ENCODE peak calls at places on chromosomes 4 and X, in five cellular contexts. K is psoas muscle, P is upper lobe of left lung, R is lung, T is heart left ventricle. N is an unnamed sample.

GRCh38 chrX:147917700-147918694 is 6.3 kb downstream of the FMR1 start:
- DNase-seq in R (no peak), P (no peak), T (no peak), K (no peak), N (no peak)

GRCh38 chr4:26252349-26252748 is 68.5 kb upstream of the RBPJ start:
- DNase-seq in R (no peak), T (no peak), K (no peak), P (no peak), N (no peak)

GRCh38 chrX:96971812-96972211 is 88.1 kb downstream of the RPA4 start:
- DNase-seq in T (no peak), R (no peak), K (no peak), P (no peak), N (no peak)

GRCh38 chr4:26175016-26175786 is 145.6 kb upstream of the RBPJ start:
- DNase-seq in K (no peak), P (no peak), T (no peak), R (no peak), N (no peak)

GRCh38 chrX:136204571-136204970 is 46.6 kb downstream of the MAP7D3 start:
- DNase-seq in R (peak), K (peak), T (no peak), P (no peak), N (peak)

GRCh38 chrX:9464435-9465371 is at the start of gene TBL1X:
- DNase-seq in R (peak), K (peak), P (peak), T (peak), N (peak)

GRCh38 chr4:152032722-152033131 is 271.9 kb upstream of the GATB start:
- DNase-seq in T (peak), P (no peak), R (no peak), K (no peak), N (no peak)

GRCh38 chr4:107243141-107243779 is 207.1 kb upstream of the DKK2 start:
- DNase-seq in T (no peak), R (no peak), K (no peak), P (no peak), N (no peak)

GRCh38 chr4:56863441-56864129 is 42.1 kb upstream of the SPINK2 start:
- DNase-seq in K (no peak), R (no peak), P (no peak), T (no peak), N (no peak)

GRCh38 chr4:147530723-147531122 is 49.8 kb downstream of the EDNRA start:
- DNase-seq in K (no peak), R (no peak), P (no peak), T (no peak), N (no peak)

GRCh38 chr4:163166041-163166579 is 580 bp downstream of the NAF1 start:
- DNase-seq in K (peak), R (peak), T (peak), P (peak), N (peak)

GRCh38 chrX:100673397-100673953 is 29.5 kb downstream of the SRPX2 start:
- DNase-seq in R (no peak), K (no peak), P (no peak), T (no peak), N (no peak)

GRCh38 chr4:25949166-25949748 is 35.2 kb downstream of the SMIM20 start:
- DNase-seq in T (no peak), R (no peak), P (no peak), K (no peak), N (no peak)

GRCh38 chr4:109302366-109303140 is at the start of gene COL25A1:
- DNase-seq in P (peak), R (peak), K (peak), T (peak), N (peak)

GRCh38 chrX:129496625-129497024 is 26.7 kb downstream of the SMARCA1 start:
- DNase-seq in R (no peak), P (no peak), T (no peak), K (no peak), N (no peak)

GRCh38 chrX:144801786-144802185 is 445.5 kb upstream of the SPANXN1 start:
- DNase-seq in R (no peak), K (no peak), T (no peak), P (no peak), N (no peak)

GRCh38 chr4:173424899-173425805 is 26.2 kb upstream of the SCRG1 start:
- DNase-seq in T (peak), K (no peak), P (no peak), R (no peak), N (no peak)

GRCh38 chrX:30312858-30313257 is 3.7 kb upstream of the NR0B1 start:
- DNase-seq in R (no peak), K (no peak), T (no peak), P (no peak), N (no peak)

GRCh38 chr4:152363086-152363485 is 172.8 kb downstream of the FBXW7 start:
- DNase-seq in K (no peak), T (no peak), R (no peak), P (no peak), N (no peak)

GRCh38 chr4:118751634-118752293 is 66.6 kb downstream of the METTL14 start:
- DNase-seq in K (no peak), R (no peak), P (no peak), T (no peak), N (no peak)

GRCh38 chrX:137401092-137401491 is 164.8 kb upstream of the ZIC3 start:
- DNase-seq in T (no peak), R (no peak), K (no peak), P (no peak), N (no peak)

GRCh38 chrX:150062292-150063137 is 124.2 kb upstream of the EOLA2 start:
- DNase-seq in R (no peak), K (peak), T (peak), P (peak), N (peak)

GRCh38 chr4:111839186-111839585 is 306.1 kb upstream of the FAM241A start:
- DNase-seq in R (no peak), K (no peak), P (no peak), T (no peak), N (no peak)

GRCh38 chr4:174757736-174758135 is 71.3 kb downstream of the GLRA3 start:
- DNase-seq in P (no peak), K (no peak), T (no peak), R (no peak), N (no peak)

GRCh38 chr4:187183351-187183750 is 459.7 kb upstream of the FAT1 start:
- DNase-seq in P (no peak), R (no peak), T (no peak), K (no peak), N (no peak)

GRCh38 chr4:110059556-110060191 is 138.7 kb downstream of the ELOVL6 start:
- DNase-seq in R (no peak), K (no peak), P (no peak), T (no peak), N (no peak)

GRCh38 chr4:18480928-18481327 is 459.4 kb upstream of the LCORL start:
- DNase-seq in P (no peak), T (no peak), K (no peak), R (no peak), N (no peak)

GRCh38 chr4:91838181-91838861 is 465.4 kb upstream of the GRID2 start:
- DNase-seq in T (no peak), K (no peak), R (no peak), P (no peak), N (no peak)

GRCh38 chr4:76485450-76485849 is 50.4 kb downstream of the SHROOM3 start:
- DNase-seq in R (no peak), K (no peak), P (no peak), T (no peak), N (no peak)

GRCh38 chrX:69079278-69079677 is 86.0 kb downstream of the PJA1 start:
- DNase-seq in R (no peak), P (no peak), K (no peak), T (no peak), N (no peak)

GRCh38 chr4:76429636-76430035 is 5.4 kb upstream of the SHROOM3 start:
- DNase-seq in P (no peak), K (no peak), R (no peak), T (no peak), N (no peak)

GRCh38 chr4:76607266-76607799 is 172.3 kb downstream of the SHROOM3 start:
- DNase-seq in T (no peak), R (no peak), K (no peak), P (no peak), N (no peak)

GRCh38 chr4:147863111-147863747 is 131.3 kb downstream of the ARHGAP10 start:
- DNase-seq in T (no peak), K (no peak), R (no peak), P (no peak), N (no peak)

GRCh38 chrX:9682456-9682855 is 83.2 kb downstream of the GPR143 start:
- DNase-seq in T (no peak), P (no peak), K (no peak), R (no peak), N (no peak)

GRCh38 chrX:107421337-107421736 is 28.1 kb upstream of the FRMPD3 start:
- DNase-seq in R (no peak), P (no peak), T (no peak), K (no peak), N (no peak)

GRCh38 chrX:121010218-121010617 is 24.7 kb upstream of the CT47A1 start:
- DNase-seq in P (no peak), K (no peak), R (no peak), T (no peak), N (no peak)

GRCh38 chr4:14816592-14817273 is 185.5 kb upstream of the CPEB2 start:
- DNase-seq in P (no peak), R (no peak), K (no peak), T (no peak), N (no peak)

DNA sequence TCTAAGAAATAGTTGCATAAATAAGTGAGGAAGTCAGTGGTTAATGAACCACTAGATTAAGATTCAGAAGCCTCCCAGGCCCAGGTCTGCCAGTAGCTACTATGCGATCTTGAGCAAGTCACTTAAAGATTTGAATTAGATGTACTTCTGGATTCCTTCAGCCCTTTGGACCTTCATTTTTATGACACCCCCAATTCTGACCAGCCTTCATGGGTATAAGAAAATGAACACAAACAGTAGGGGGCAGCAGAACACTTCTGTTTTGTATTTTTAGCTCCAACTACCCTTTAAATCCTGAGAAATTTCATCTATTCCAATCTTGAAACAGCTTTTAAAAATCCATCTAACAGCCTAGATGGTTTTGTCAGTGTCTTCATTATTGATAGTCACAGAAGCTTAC is 19.0 kb downstream of the TMEM47 start:
- DNase-seq in T (no peak), R (no peak), P (no peak), K (no peak), N (no peak)
- H3K27ac ChIP-seq in T (no peak), R (no peak), P (no peak), K (no peak), N (no peak)

GRCh38 chrX:28188526-28188925 is 207.3 kb upstream of the DCAF8L1 start:
- DNase-seq in R (no peak), K (no peak), P (no peak), T (no peak), N (no peak)
- H3K27ac ChIP-seq in R (no peak), K (no peak), P (no peak), T (no peak), N (no peak)

GRCh38 chrX:153216926-153217325 is 37.8 kb downstream of the MAGEA1 start:
- DNase-seq in P (no peak), R (no peak), T (no peak), K (no peak), N (no peak)
- H3K27ac ChIP-seq in P (no peak), R (no peak), T (no peak), K (no peak), N (no peak)

GRCh38 chr4:121665371-121665770 is 31.4 kb downstream of the ANXA5 start:
- DNase-seq in R (no peak), K (no peak), P (no peak), T (no peak), N (no peak)
- H3K27ac ChIP-seq in R (no peak), K (no peak), P (no peak), T (no peak), N (no peak)

DNA sequence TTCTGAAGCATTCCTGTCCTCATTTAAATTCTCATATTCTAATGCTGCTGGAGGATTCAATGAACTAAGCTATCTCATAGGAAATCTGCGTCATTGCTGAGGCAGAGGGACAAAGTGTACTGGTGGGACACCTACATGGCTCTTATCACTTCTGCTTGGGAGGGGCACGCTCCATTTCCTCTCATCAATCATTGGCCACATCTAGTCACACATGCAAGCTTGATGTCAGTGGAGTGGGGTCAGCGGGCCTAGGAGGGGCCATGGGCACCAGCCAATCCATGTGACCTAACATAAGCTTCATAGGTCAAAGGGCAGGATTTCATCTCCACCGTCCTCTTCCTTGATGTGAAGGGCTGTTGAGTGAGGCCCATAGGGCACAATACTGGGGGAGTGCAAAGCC is 21.4 kb downstream of the BEX3 start:
- DNase-seq in R (no peak), T (no peak), K (no peak), P (no peak), N (no peak)
- H3K27ac ChIP-seq in R (no peak), T (no peak), K (no peak), P (no peak), N (no peak)

GRCh38 chrX:47597222-47597621 is 15.0 kb downstream of the TIMP1 start:
- DNase-seq in K (no peak), T (no peak), R (no peak), P (no peak), N (no peak)

GRCh38 chrX:47590984-47591383 is 8.7 kb downstream of the TIMP1 start:
- DNase-seq in K (no peak), P (no peak), T (no peak), R (no peak), N (no peak)

GRCh38 chrX:47595701-47596655 is 13.7 kb downstream of the TIMP1 start:
- DNase-seq in P (no peak), K (no peak), T (no peak), R (no peak), N (no peak)
- H3K27ac ChIP-seq in P (no peak), K (no peak), T (no peak), R (no peak), N (no peak)

DNA sequence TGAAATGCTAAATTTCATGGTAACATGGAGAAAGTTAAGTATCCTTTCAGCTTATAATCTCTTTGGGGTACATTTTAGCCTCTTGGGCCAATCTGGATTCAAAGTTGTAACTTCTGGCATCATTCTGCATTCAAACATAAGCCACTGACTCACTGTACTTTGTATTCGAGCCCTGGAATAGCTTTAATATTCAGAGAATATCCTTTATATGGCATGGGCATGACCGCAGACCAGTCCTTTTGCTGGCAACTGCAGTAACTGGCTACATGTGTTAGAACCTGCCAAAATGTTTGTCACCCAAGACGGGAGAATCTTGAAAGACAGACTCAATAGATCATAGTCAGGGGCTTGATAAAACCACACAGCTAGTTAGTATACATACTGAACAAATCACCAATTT is 3.3 kb downstream of the GASK1B start:
- DNase-seq in R (no peak), K (no peak), P (no peak), T (no peak), N (no peak)
- H3K27ac ChIP-seq in R (no peak), K (peak), P (peak), T (peak), N (peak)

DNA sequence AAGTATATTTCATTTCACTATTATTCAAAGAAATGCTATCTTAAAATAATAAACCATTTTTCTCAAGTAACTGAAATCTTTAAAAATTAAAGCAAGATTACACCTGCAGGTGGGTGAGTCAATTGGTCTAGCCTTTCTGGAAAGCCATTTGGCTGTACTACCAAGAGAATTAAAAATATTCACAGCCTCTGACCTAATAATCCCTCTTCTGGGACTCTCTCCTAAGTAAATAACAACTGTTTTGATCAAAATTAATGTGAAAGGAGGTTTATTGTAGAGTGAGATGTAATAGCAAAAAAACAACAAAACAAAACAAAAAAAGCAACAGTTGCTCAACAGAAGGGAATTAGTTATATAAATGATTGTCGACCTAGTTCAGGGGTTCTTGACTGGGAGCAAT is 89.0 kb downstream of the GEMIN8 start:
- DNase-seq in P (no peak), K (no peak), T (no peak), R (no peak), N (no peak)
- H3K27ac ChIP-seq in P (no peak), K (no peak), T (no peak), R (no peak), N (no peak)

GRCh38 chr4:1154523-1155182 is 17.7 kb downstream of the SPON2 start:
- DNase-seq in R (no peak), P (no peak), T (no peak), K (no peak), N (peak)
- H3K27ac ChIP-seq in R (peak), P (no peak), T (no peak), K (no peak), N (no peak)